ENCODE peak calls at places on chromosome 13, in six cellular contexts. One of them, this sample, is unnamed.
A peak's percentile ranks its signal among the peaks of the same experiment; 100 is the strongest.

GRCh38 chr13:50358221-50358620 is 343.0 kb downstream of the KCNRG start:
- DNase-seq in neural crest cell: no peak
- DNase-seq in WTC11: no peak
- DNase-seq in esophagus squamous epithelium: no peak
- DNase-seq in GM23338: no peak
- DNase-seq in mucosa of descending colon: no peak
- DNase-seq in this sample: no peak

GRCh38 chr13:52348081-52348480 is 57.9 kb downstream of the THSD1 start:
- DNase-seq in neural crest cell: no peak
- DNase-seq in WTC11: no peak
- DNase-seq in esophagus squamous epithelium: no peak
- DNase-seq in GM23338: no peak
- DNase-seq in mucosa of descending colon: no peak
- DNase-seq in this sample: no peak

GRCh38 chr13:52405767-52406494 is at the start of gene THSD1:
- DNase-seq in neural crest cell: no peak
- DNase-seq in WTC11: peak; percentile 54
- DNase-seq in esophagus squamous epithelium: no peak
- DNase-seq in GM23338: peak; percentile 71
- DNase-seq in mucosa of descending colon: peak; percentile 63
- DNase-seq in this sample: peak; percentile 77

GRCh38 chr13:22126433-22127021 is 455.7 kb downstream of the FGF9 start:
- DNase-seq in neural crest cell: no peak
- DNase-seq in WTC11: no peak
- DNase-seq in esophagus squamous epithelium: no peak
- DNase-seq in GM23338: no peak
- DNase-seq in mucosa of descending colon: no peak
- DNase-seq in this sample: no peak

GRCh38 chr13:42832341-42833153 is 51.2 kb downstream of the FAM216B start:
- DNase-seq in neural crest cell: no peak
- DNase-seq in WTC11: no peak
- DNase-seq in esophagus squamous epithelium: no peak
- DNase-seq in GM23338: no peak
- DNase-seq in mucosa of descending colon: no peak
- DNase-seq in this sample: no peak

GRCh38 chr13:73535341-73535740 is 476.5 kb downstream of the KLF5 start:
- DNase-seq in neural crest cell: no peak
- DNase-seq in WTC11: no peak
- DNase-seq in esophagus squamous epithelium: no peak
- DNase-seq in GM23338: no peak
- DNase-seq in mucosa of descending colon: no peak
- DNase-seq in this sample: no peak

GRCh38 chr13:110405597-110406450 is 98.7 kb downstream of the COL4A2 start:
- DNase-seq in neural crest cell: no peak
- DNase-seq in WTC11: no peak
- DNase-seq in esophagus squamous epithelium: no peak
- DNase-seq in GM23338: no peak
- DNase-seq in mucosa of descending colon: no peak
- DNase-seq in this sample: no peak

GRCh38 chr13:27919934-27920676 is at the start of gene PDX1:
- DNase-seq in neural crest cell: no peak
- DNase-seq in WTC11: peak; percentile 77
- DNase-seq in esophagus squamous epithelium: no peak
- DNase-seq in GM23338: peak; percentile 83
- DNase-seq in mucosa of descending colon: peak; percentile 74
- DNase-seq in this sample: no peak

GRCh38 chr13:42279080-42279479 is 7.1 kb downstream of the AKAP11 start:
- DNase-seq in neural crest cell: no peak
- DNase-seq in WTC11: no peak
- DNase-seq in esophagus squamous epithelium: no peak
- DNase-seq in GM23338: no peak
- DNase-seq in mucosa of descending colon: no peak
- DNase-seq in this sample: no peak

GRCh38 chr13:91922969-91923592 is 524.7 kb downstream of the GPC5 start:
- DNase-seq in neural crest cell: no peak
- DNase-seq in WTC11: no peak
- DNase-seq in esophagus squamous epithelium: no peak
- DNase-seq in GM23338: peak; percentile 72
- DNase-seq in mucosa of descending colon: no peak
- DNase-seq in this sample: no peak

GRCh38 chr13:25701304-25701703 is 329.5 kb downstream of the ATP8A2 start:
- DNase-seq in neural crest cell: no peak
- DNase-seq in WTC11: no peak
- DNase-seq in esophagus squamous epithelium: no peak
- DNase-seq in GM23338: no peak
- DNase-seq in mucosa of descending colon: no peak
- DNase-seq in this sample: no peak

GRCh38 chr13:110799246-110800236 is 86.0 kb downstream of the ING1 start:
- DNase-seq in neural crest cell: no peak
- DNase-seq in WTC11: no peak
- DNase-seq in esophagus squamous epithelium: no peak
- DNase-seq in GM23338: no peak
- DNase-seq in mucosa of descending colon: no peak
- DNase-seq in this sample: no peak

GRCh38 chr13:20505405-20506366 is 20.0 kb downstream of the CRYL1 start:
- DNase-seq in neural crest cell: no peak
- DNase-seq in WTC11: no peak
- DNase-seq in esophagus squamous epithelium: no peak
- DNase-seq in GM23338: no peak
- DNase-seq in mucosa of descending colon: no peak
- DNase-seq in this sample: no peak

GRCh38 chr13:99973786-99974185 is 2.2 kb upstream of the ZIC5 start:
- DNase-seq in neural crest cell: no peak
- DNase-seq in WTC11: no peak
- DNase-seq in esophagus squamous epithelium: no peak
- DNase-seq in GM23338: no peak
- DNase-seq in mucosa of descending colon: no peak
- DNase-seq in this sample: no peak

GRCh38 chr13:28658796-28659610 is at the start of gene POMP:
- DNase-seq in neural crest cell: peak; percentile 80
- DNase-seq in WTC11: peak; percentile 80
- DNase-seq in esophagus squamous epithelium: peak; percentile 43
- DNase-seq in GM23338: peak; percentile 94
- DNase-seq in mucosa of descending colon: peak; percentile 95
- DNase-seq in this sample: peak; percentile 95

DNA sequence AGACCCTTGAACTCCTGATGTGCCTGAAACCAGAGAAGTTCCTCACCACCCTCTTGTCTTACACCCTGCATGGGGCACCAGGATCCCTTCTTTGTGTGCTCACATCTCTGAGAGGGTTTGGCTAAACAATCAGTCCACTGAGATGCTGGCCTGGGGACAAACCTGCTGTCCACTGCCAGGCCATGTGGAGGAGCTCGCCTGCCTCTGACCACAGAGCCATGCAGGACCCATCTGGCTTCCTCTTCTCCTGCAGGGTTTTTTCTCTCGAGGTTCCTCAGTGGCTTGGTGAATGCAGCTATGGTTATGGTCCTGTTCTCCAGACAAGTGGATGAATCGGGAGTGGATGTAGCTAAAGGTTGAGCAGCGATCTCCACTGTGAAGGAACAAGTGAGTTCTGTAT is 49.1 kb upstream of the MEDAG start:
- DNase-seq in neural crest cell: no peak
- DNase-seq in WTC11: no peak
- DNase-seq in esophagus squamous epithelium: no peak
- DNase-seq in GM23338: no peak
- DNase-seq in mucosa of descending colon: no peak
- DNase-seq in this sample: no peak
- TF ChIP-seq CTCF in neural crest cell: no peak
- TF ChIP-seq CTCF in WTC11: no peak
- TF ChIP-seq CTCF in esophagus squamous epithelium: no peak
- TF ChIP-seq CTCF in GM23338: peak; percentile 8
- TF ChIP-seq CTCF in mucosa of descending colon: no peak
- TF ChIP-seq CTCF in this sample: no peak

DNA sequence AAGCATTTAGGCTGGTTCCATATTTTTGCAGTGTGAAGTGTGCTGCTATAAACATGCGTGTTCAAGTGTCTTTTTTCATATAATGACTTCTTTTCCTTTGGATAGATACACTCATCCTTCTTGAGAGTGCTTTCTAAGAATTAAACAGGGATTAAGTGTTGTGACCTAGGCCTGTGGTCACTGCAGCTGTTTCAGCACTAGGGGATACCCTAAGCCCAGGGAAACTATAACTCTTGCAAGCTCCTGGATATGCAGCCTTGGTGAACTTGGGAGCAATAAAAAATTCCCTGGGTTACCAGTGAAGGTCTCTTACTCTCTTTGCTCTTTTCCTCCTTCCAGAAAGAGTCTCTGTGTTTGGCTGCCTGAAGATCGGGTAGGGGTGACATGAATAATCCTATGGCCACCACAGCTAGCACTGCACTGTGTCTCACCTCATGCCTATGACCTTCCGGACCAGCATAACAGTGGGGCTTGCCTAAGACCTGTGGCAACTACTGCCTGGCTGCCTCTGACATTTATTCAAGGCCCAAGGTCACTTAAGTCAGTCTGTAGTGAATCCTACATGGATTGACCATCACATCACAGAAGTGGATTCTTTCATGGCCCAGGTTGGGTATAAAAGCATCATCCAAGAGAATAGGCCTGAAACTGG is 799.7 kb downstream of the DACH1 start:
- DNase-seq in neural crest cell: no peak
- DNase-seq in WTC11: no peak
- DNase-seq in esophagus squamous epithelium: no peak
- DNase-seq in GM23338: peak; percentile 35
- DNase-seq in mucosa of descending colon: no peak
- DNase-seq in this sample: no peak
- TF ChIP-seq CTCF in neural crest cell: peak; percentile 27
- TF ChIP-seq CTCF in WTC11: no peak
- TF ChIP-seq CTCF in esophagus squamous epithelium: no peak
- TF ChIP-seq CTCF in GM23338: peak; percentile 60
- TF ChIP-seq CTCF in mucosa of descending colon: no peak
- TF ChIP-seq CTCF in this sample: no peak

DNA sequence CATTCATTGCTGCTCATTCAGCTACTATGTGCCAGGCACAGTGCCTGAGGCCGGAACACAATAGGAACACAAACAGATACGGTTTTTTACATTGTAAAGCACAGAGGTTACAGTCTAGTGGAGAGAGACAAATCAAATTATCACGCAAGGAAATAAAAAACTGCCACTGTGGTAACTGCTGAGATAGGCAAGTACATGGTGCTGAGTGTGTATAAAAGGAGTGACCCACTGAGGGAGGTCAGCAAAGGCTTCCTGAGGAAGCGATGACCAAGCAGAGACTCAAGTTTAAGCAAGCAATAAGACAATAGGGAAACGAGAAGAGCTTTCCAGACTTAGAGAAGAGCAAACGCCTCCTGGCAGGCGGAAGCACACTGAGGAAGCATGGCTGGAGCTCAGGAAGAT is 56.4 kb downstream of the NUFIP1 start:
- DNase-seq in neural crest cell: no peak
- DNase-seq in WTC11: no peak
- DNase-seq in esophagus squamous epithelium: no peak
- DNase-seq in GM23338: no peak
- DNase-seq in mucosa of descending colon: no peak
- DNase-seq in this sample: no peak
- TF ChIP-seq CTCF in neural crest cell: no peak
- TF ChIP-seq CTCF in WTC11: no peak
- TF ChIP-seq CTCF in esophagus squamous epithelium: no peak
- TF ChIP-seq CTCF in GM23338: no peak
- TF ChIP-seq CTCF in mucosa of descending colon: no peak
- TF ChIP-seq CTCF in this sample: no peak

DNA sequence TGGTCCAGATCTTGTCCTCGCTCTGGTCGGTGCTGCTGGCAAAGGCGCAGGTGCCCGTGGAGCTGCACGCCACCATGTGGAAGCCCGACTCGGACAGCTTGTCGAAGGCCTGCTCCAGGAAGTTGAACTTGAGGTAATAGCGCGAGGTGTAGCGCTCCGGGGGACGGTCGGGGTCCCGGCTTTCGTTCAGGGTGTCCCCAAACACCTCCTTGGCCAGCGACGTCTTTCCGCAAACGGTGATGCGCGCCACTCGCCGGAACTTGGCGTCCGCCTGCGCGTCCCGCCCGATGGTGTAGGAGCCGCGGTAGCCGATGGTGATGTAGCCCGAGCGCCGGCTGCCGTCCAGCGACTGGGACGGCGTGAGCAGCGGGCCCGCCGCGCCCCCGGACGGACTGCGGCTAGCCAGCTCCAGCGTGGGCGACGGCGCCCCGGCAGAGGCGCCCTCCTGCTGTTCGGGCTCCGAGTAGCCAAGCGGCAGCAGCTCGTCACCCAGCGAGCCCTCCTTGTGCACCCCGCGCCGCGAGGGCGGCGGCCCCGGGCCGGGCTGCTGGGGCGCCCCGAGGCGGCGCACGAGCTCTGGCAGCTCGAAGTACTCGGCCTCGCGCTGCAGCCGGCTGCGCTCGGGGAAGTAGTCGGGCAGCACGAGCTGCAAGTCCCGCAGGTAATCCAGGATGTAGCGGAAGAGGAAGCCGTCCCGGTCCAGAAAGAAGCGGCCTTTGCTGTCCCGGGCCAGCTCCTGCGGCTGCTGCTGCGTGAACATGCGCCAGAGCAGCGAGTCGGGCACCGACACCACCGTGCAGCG is 801 bp downstream of the KCTD12 start:
- DNase-seq in neural crest cell: peak; percentile 40
- DNase-seq in WTC11: peak; percentile 57
- DNase-seq in esophagus squamous epithelium: peak; percentile 21
- DNase-seq in GM23338: peak; percentile 80
- DNase-seq in mucosa of descending colon: peak; percentile 90
- DNase-seq in this sample: peak; percentile 90
- TF ChIP-seq CTCF in neural crest cell: peak; percentile 29
- TF ChIP-seq CTCF in WTC11: no peak
- TF ChIP-seq CTCF in esophagus squamous epithelium: no peak
- TF ChIP-seq CTCF in GM23338: peak; percentile 43
- TF ChIP-seq CTCF in mucosa of descending colon: peak; percentile 10
- TF ChIP-seq CTCF in this sample: no peak

GRCh38 chr13:82976499-82976898 is 905.8 kb downstream of the SLITRK1 start:
- DNase-seq in neural crest cell: no peak
- DNase-seq in WTC11: no peak
- DNase-seq in esophagus squamous epithelium: no peak
- DNase-seq in GM23338: no peak
- DNase-seq in mucosa of descending colon: no peak
- DNase-seq in this sample: no peak
- TF ChIP-seq CTCF in neural crest cell: no peak
- TF ChIP-seq CTCF in WTC11: no peak
- TF ChIP-seq CTCF in esophagus squamous epithelium: no peak
- TF ChIP-seq CTCF in GM23338: no peak
- TF ChIP-seq CTCF in mucosa of descending colon: no peak
- TF ChIP-seq CTCF in this sample: no peak

DNA sequence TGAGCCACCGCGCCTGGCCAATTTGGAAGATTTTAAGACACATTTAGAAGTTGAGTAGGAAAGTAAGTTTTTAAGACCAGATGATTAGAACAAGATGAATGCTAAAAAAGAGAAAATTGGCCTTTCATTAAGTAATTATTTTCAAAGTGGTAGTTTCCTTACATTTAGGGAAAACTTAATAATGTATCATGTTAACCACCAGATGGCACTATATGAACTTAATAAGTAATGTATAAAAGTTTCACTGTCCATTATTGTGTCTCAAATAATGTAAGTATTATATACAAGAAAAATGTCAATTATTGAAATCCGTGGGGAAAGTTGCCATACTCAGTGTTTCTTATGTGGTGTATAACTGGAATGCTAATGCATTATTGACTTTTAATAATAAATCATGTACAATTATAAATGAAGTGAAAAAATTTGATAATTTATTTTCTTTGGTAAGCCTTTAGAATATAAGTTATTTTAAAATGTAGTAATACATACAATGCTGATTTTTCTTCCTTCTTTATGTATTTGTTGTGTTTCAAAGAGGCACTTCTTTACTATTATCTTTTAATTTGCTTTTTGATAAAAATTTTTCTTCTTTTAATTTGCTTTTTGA is 29.2 kb downstream of the COG6 start:
- DNase-seq in neural crest cell: no peak
- DNase-seq in WTC11: no peak
- DNase-seq in esophagus squamous epithelium: no peak
- DNase-seq in GM23338: peak; percentile 72
- DNase-seq in mucosa of descending colon: no peak
- DNase-seq in this sample: no peak
- TF ChIP-seq CTCF in neural crest cell: peak; percentile 71
- TF ChIP-seq CTCF in WTC11: no peak
- TF ChIP-seq CTCF in esophagus squamous epithelium: no peak
- TF ChIP-seq CTCF in GM23338: no peak
- TF ChIP-seq CTCF in mucosa of descending colon: no peak
- TF ChIP-seq CTCF in this sample: peak; percentile 6

This sample was measured in suprapubic skin.